ENCODE peak calls at places on chromosomes 7 and 10, in nine cellular contexts. H, Y, M, W, X, L, N, D and R are unnamed samples.

GRCh38 chr7:112238852-112239610 is 32.5 kb downstream of the ZNF277 start:
- DNase-seq in H (no peak), Y (peak; percentile 6), M (no peak), W (peak; percentile 67), X (no peak), L (no peak), N (peak; percentile 35), D (no peak), R (no peak)

GRCh38 chr7:892648-893593 is 16.6 kb downstream of the GET4 start:
- DNase-seq in H (no peak), Y (no peak), M (no peak), W (no peak), X (no peak), L (no peak), N (no peak), D (no peak), R (no peak)

GRCh38 chr10:75542902-75543301 is 111.5 kb downstream of the LRMDA start:
- DNase-seq in H (no peak), Y (no peak), M (no peak), W (no peak), X (peak; percentile 47), L (no peak), N (no peak), D (no peak), R (peak; percentile 64)

GRCh38 chr7:157739650-157740049 is 402.8 kb downstream of the DNAJB6 start:
- DNase-seq in H (no peak), Y (no peak), M (no peak), W (no peak), X (no peak), L (no peak), N (no peak), D (no peak), R (no peak)

GRCh38 chr10:99788598-99789259 is 6.3 kb downstream of the ABCC2 start:
- DNase-seq in H (no peak), Y (no peak), M (no peak), W (no peak), X (no peak), L (no peak), N (no peak), D (no peak), R (peak; percentile 95)

GRCh38 chr10:97040706-97041105 is 145.1 kb downstream of the SLIT1 start:
- DNase-seq in H (no peak), Y (no peak), M (no peak), W (no peak), X (no peak), L (no peak), N (no peak), D (no peak), R (no peak)

GRCh38 chr10:14396441-14397048 is 65.8 kb upstream of the FRMD4A start:
- DNase-seq in H (no peak), Y (no peak), M (peak; percentile 37), W (peak; percentile 6), X (no peak), L (no peak), N (no peak), D (no peak), R (no peak)

GRCh38 chr10:28331821-28332220 is 29.0 kb upstream of the MPP7 start:
- DNase-seq in H (no peak), Y (no peak), M (peak; percentile 83), W (peak; percentile 93), X (no peak), L (no peak), N (no peak), D (no peak), R (peak; percentile 85)

GRCh38 chr10:101512741-101513140 is 75.3 kb downstream of the POLL start:
- DNase-seq in H (no peak), Y (no peak), M (peak; percentile 1), W (peak; percentile 16), X (no peak), L (no peak), N (no peak), D (no peak), R (peak; percentile 25)

GRCh38 chr7:116087291-116087690 is 56.7 kb upstream of the TFEC start:
- DNase-seq in H (no peak), Y (no peak), M (no peak), W (no peak), X (no peak), L (no peak), N (no peak), D (no peak), R (no peak)
- H3K4me3 ChIP-seq in H (no peak overlapping the region), Y (no peak overlapping the region), M (no peak overlapping the region), W (no peak overlapping the region), X (no peak overlapping the region), L (no peak overlapping the region), N (no peak overlapping the region), D (no peak overlapping the region), R (no peak overlapping the region)

DNA sequence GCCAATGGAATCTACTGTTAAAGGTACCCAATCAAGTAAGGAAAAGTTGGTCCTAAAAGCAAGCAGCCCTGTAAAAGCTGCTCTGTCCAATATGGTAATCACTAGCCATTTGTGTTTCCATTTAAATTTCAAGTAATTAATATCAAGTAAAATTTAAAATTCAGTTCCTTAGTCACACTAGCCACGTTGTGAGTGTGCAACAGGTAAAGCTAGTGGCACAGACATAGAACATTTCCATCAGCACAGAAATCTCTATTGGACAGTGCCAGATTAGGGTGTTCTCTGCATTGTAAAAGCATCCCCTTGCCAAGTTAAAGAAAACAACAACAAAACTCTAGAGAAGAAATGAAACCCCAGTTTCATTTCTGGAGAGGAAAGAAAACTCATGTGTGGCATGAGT is 4.4 kb downstream of the CAV1 start:
- DNase-seq in H (no peak), Y (no peak), M (no peak), W (no peak), X (no peak), L (no peak), N (no peak), D (no peak), R (no peak)
- H3K4me3 ChIP-seq in H (no peak overlapping the region), Y (no peak overlapping the region), M (peak overlapping the region; percentile 96), W (no peak overlapping the region), X (no peak overlapping the region), L (no peak overlapping the region), N (no peak overlapping the region), D (peak overlapping the region; percentile 69), R (peak overlapping the region; percentile 95)

GRCh38 chr7:137656850-137657232 is 189.9 kb downstream of the DGKI start:
- DNase-seq in H (no peak), Y (no peak), M (no peak), W (no peak), X (no peak), L (no peak), N (no peak), D (no peak), R (no peak)
- H3K4me3 ChIP-seq in H (no peak overlapping the region), Y (no peak overlapping the region), M (no peak overlapping the region), W (no peak overlapping the region), X (no peak overlapping the region), L (no peak overlapping the region), N (no peak overlapping the region), D (no peak overlapping the region), R (no peak overlapping the region)

GRCh38 chr7:99139031-99139430 is 4.9 kb downstream of the SMURF1 start:
- DNase-seq in H (no peak), Y (no peak), M (no peak), W (peak; percentile 34), X (no peak), L (no peak), N (no peak), D (no peak), R (no peak)

GRCh38 chr7:99141756-99142726 is 1.9 kb downstream of the SMURF1 start:
- DNase-seq in H (peak; percentile 24), Y (peak; percentile 48), M (peak; percentile 59), W (peak; percentile 73), X (peak; percentile 80), L (peak; percentile 46), N (peak; percentile 60), D (peak; percentile 72), R (no peak)

GRCh38 chr7:99141334-99141733 is 2.6 kb downstream of the SMURF1 start:
- DNase-seq in H (no peak), Y (no peak), M (no peak), W (no peak), X (no peak), L (no peak), N (no peak), D (no peak), R (no peak)

GRCh38 chr7:99142727-99143521 is 984 bp downstream of the SMURF1 start:
- DNase-seq in H (peak; percentile 93), Y (peak; percentile 55), M (peak; percentile 75), W (peak; percentile 95), X (peak; percentile 99), L (peak; percentile 94), N (peak; percentile 94), D (peak; percentile 99), R (peak; percentile 72)

GRCh38 chr7:99140813-99141212 is 3.1 kb downstream of the SMURF1 start:
- DNase-seq in H (no peak), Y (no peak), M (no peak), W (no peak), X (no peak), L (no peak), N (no peak), D (no peak), R (no peak)
- H3K4me3 ChIP-seq in H (no peak overlapping the region), Y (peak overlapping the region; percentile 96), M (peak overlapping the region; percentile 57), W (peak overlapping the region; percentile 43), X (peak overlapping the region; percentile 96), L (no peak overlapping the region), N (no peak overlapping the region), D (peak overlapping the region; percentile 99), R (no peak overlapping the region)

GRCh38 chr7:19707240-19707639 is 1.6 kb downstream of the POLR1F start:
- DNase-seq in H (no peak), Y (no peak), M (no peak), W (no peak), X (no peak), L (no peak), N (no peak), D (no peak), R (no peak)
- H3K4me3 ChIP-seq in H (peak overlapping the region; percentile 81), Y (peak overlapping the region; percentile 89), M (peak overlapping the region; percentile 85), W (no peak overlapping the region), X (peak overlapping the region; percentile 92), L (peak overlapping the region; percentile 91), N (no peak overlapping the region), D (no peak overlapping the region), R (no peak overlapping the region)